ENCODE peak calls at places on chromosome 7, in nine cellular contexts. K is BJ; G is NCI-H1092; Z is activated CD8-positive, alpha-beta memory T cell treated with anti-CD3 and anti-CD28 coated beads for 48 hours; U is activated naive CD4-positive, alpha-beta T cell treated with anti-CD3 and anti-CD28 coated beads, Interleukin-2, amount 50 U/mL, for 16 hours; D is hippocampal formation; F is AG04450; Y is mucosa of gallbladder; C is body of pancreas. P is an unnamed sample.

GRCh38 chr7:120502825-120503224 is 229.8 kb downstream of the KCND2 start:
- DNase-seq in K (no peak), G (no peak), Z (no peak), U (no peak), D (no peak), F (no peak), Y (no peak), C (no peak), P (no peak)

GRCh38 chr7:40763319-40764287 is 628.8 kb downstream of the SUGCT start:
- DNase-seq in K (peak), G (no peak), Z (no peak), U (no peak), D (no peak), F (peak), Y (no peak), C (no peak), P (no peak)

GRCh38 chr7:5824297-5824610 is 42.8 kb upstream of the RNF216 start:
- DNase-seq in K (no peak), G (no peak), Z (no peak), U (peak), D (no peak), F (no peak), Y (no peak), C (no peak), P (no peak)

GRCh38 chr7:130322615-130323014 is 22.0 kb upstream of the CPA5 start:
- DNase-seq in K (no peak), G (no peak), Z (no peak), U (no peak), D (no peak), F (no peak), Y (no peak), C (no peak), P (no peak)

GRCh38 chr7:151968357-151968756 is 12.1 kb downstream of the GALNTL5 start:
- DNase-seq in K (no peak), G (no peak), Z (no peak), U (no peak), D (no peak), F (no peak), Y (no peak), C (no peak), P (no peak)

GRCh38 chr7:48183370-48183743 is 12.1 kb downstream of the ABCA13 start:
- DNase-seq in K (no peak), G (no peak), Z (no peak), U (no peak), D (no peak), F (no peak), Y (no peak), C (no peak), P (no peak)

GRCh38 chr7:1555046-1555812 is 776 bp downstream of the TMEM184A start:
- DNase-seq in K (peak), G (peak), Z (no peak), U (no peak), D (no peak), F (peak), Y (peak), C (peak), P (peak)

GRCh38 chr7:57772126-57772924 is 322.3 kb downstream of the ZNF716 start:
- DNase-seq in K (no peak), G (no peak), Z (no peak), U (no peak), D (no peak), F (no peak), Y (no peak), C (no peak), P (no peak)

GRCh38 chr7:154578351-154578750 is 424.6 kb downstream of the PAXIP1 start:
- DNase-seq in K (no peak), G (no peak), Z (no peak), U (no peak), D (no peak), F (no peak), Y (no peak), C (no peak), P (no peak)

GRCh38 chr7:80699656-80700318 is 61.3 kb downstream of the CD36 start:
- DNase-seq in K (no peak), G (no peak), Z (no peak), U (no peak), D (no peak), F (no peak), Y (no peak), C (no peak), P (no peak)

GRCh38 chr7:149819961-149820340 is 18.2 kb upstream of the ZNF862 start:
- DNase-seq in K (no peak), G (no peak), Z (no peak), U (no peak), D (no peak), F (no peak), Y (no peak), C (no peak), P (no peak)

GRCh38 chr7:86301301-86301700 is 342.4 kb upstream of the GRM3 start:
- DNase-seq in K (no peak), G (no peak), Z (no peak), U (no peak), D (no peak), F (no peak), Y (no peak), C (no peak), P (no peak)

GRCh38 chr7:47934831-47935230 is 13.4 kb downstream of the PKD1L1 start:
- DNase-seq in K (no peak), G (no peak), Z (no peak), U (no peak), D (no peak), F (no peak), Y (no peak), C (no peak), P (no peak)

GRCh38 chr7:23653942-23654341 is 26.1 kb upstream of the FAM221A start:
- DNase-seq in K (no peak), G (no peak), Z (no peak), U (no peak), D (no peak), F (no peak), Y (no peak), C (no peak), P (no peak)

GRCh38 chr7:150413640-150414081 is 34.5 kb downstream of the ZNF775 start:
- DNase-seq in K (no peak), G (no peak), Z (no peak), U (no peak), D (no peak), F (no peak), Y (no peak), C (no peak), P (no peak)

GRCh38 chr7:18976715-18977466 is 140.5 kb downstream of the TWIST1 start:
- DNase-seq in K (no peak), G (no peak), Z (no peak), U (no peak), D (no peak), F (no peak), Y (no peak), C (no peak), P (no peak)

GRCh38 chr7:116752305-116753074 is 80.5 kb downstream of the MET start:
- DNase-seq in K (no peak), G (no peak), Z (no peak), U (no peak), D (no peak), F (no peak), Y (no peak), C (no peak), P (no peak)

GRCh38 chr7:59986-60675 is 132.2 kb upstream of the FAM20C start:
- DNase-seq in K (no peak), G (no peak), Z (no peak), U (no peak), D (no peak), F (no peak), Y (no peak), C (peak), P (no peak)

GRCh38 chr7:67907792-67908191 is 911.2 kb downstream of the TYW1 start:
- DNase-seq in K (no peak), G (no peak), Z (no peak), U (no peak), D (no peak), F (no peak), Y (no peak), C (no peak), P (no peak)

GRCh38 chr7:32262315-32262714 is 192.1 kb upstream of the PDE1C start:
- DNase-seq in K (no peak), G (no peak), Z (no peak), U (no peak), D (no peak), F (no peak), Y (no peak), C (no peak), P (no peak)